ENCODE peak calls at places on chromosomes 16 and 17, in four cellular contexts. H is endodermal cell, K is psoas muscle, L is GM23248. N is an unnamed sample.
A peak's percentile ranks its signal among the peaks of the same experiment; 100 is the strongest.

GRCh38 chr16:67240506-67240905 is 6.8 kb downstream of the FHOD1 start:
- DNase-seq in H (peak; percentile 21), K (peak; percentile 59), L (peak; percentile 61), N (peak; percentile 72)

GRCh38 chr16:27238016-27238587 is 30.5 kb downstream of the NSMCE1 start:
- DNase-seq in H (no peak), K (no peak), L (no peak), N (peak; percentile 68)

GRCh38 chr16:47787695-47788094 is 326.6 kb downstream of the PHKB start:
- DNase-seq in H (peak; percentile 64), K (no peak), L (peak; percentile 18), N (no peak)

GRCh38 chr17:40617678-40618240 is 29.9 kb downstream of the SMARCE1 start:
- DNase-seq in H (peak; percentile 81), K (peak; percentile 42), L (no peak), N (no peak)

GRCh38 chr16:56789360-56789759 is 59.4 kb downstream of the NUP93 start:
- DNase-seq in H (no peak), K (no peak), L (peak; percentile 60), N (no peak)

GRCh38 chr17:55323518-55324295 is 58.9 kb downstream of the HLF start:
- DNase-seq in H (peak; percentile 26), K (no peak), L (no peak), N (no peak)

GRCh38 chr17:7218166-7218565 is 1.5 kb downstream of the DLG4 start:
- DNase-seq in H (no peak), K (no peak), L (no peak), N (no peak)

GRCh38 chr16:23907457-23907902 is 71.7 kb downstream of the PRKCB start:
- DNase-seq in H (peak; percentile 48), K (no peak), L (no peak), N (no peak)

GRCh38 chr17:182164-182751 is 808 bp upstream of the DOC2B start:
- DNase-seq in H (no peak), K (no peak), L (no peak), N (no peak)

GRCh38 chr16:58399718-58400633 is 7.7 kb downstream of the GINS3 start:
- DNase-seq in H (no peak), K (no peak), L (peak; percentile 55), N (no peak)

GRCh38 chr17:75077490-75078096 is 10.2 kb upstream of the SLC16A5 start:
- DNase-seq in H (no peak), K (peak; percentile 85), L (peak; percentile 47), N (peak; percentile 91)
- H3K4me3 ChIP-seq in H (no peak overlapping the region), K (peak overlapping the region; percentile 68), L (no peak overlapping the region), N (no peak overlapping the region)

GRCh38 chr16:234468-235305 is at the start of gene FAM234A:
- DNase-seq in H (peak; percentile 97), K (peak; percentile 97), L (peak; percentile 99), N (peak; percentile 98)

GRCh38 chr16:230949-231348 is 1.7 kb upstream of the LUC7L start:
- DNase-seq in H (no peak), K (no peak), L (no peak), N (no peak)

GRCh38 chr16:228917-229730 is at the start of gene LUC7L:
- DNase-seq in H (peak; percentile 97), K (peak; percentile 94), L (peak; percentile 96), N (peak; percentile 93)

GRCh38 chr16:228151-228855 is 946 bp downstream of the LUC7L start:
- DNase-seq in H (no peak), K (no peak), L (peak; percentile 54), N (no peak)

DNA sequence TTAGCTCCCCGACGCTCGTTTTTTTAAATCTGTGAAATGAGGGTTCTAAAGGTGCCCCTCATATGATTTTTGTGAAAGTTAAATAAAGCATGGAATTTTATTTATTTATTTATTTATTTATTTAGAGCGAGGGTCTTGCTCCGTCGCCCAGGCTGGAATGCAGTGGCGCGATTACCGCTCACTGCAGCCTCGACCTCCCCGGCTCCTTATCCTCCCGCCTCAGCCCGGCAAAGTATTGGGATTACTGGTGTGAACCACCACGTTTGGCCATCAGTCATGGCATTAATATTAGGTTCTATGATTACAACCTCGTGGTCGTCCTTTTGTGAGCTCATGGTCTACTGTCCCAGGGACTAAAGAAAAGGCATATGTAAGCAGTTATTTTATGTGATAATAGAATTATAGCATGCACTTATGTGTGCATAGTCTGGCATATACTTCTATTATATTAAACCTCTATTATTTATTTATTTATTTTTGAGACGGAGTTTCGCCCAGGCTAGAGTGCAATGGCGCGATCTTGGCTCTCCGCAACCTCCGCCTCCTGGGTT is 557 bp upstream of the LUC7L start:
- DNase-seq in H (no peak), K (no peak), L (peak; percentile 37), N (no peak)
- H3K27ac ChIP-seq in H (no peak overlapping the region), K (peak overlapping the region; percentile 97), L (peak overlapping the region; percentile 94), N (no peak overlapping the region)

GRCh38 chr17:45428050-45428953 is 4.4 kb downstream of the ARHGAP27 start:
- DNase-seq in H (peak; percentile 98), K (peak; percentile 84), L (peak; percentile 76), N (peak; percentile 79)
- H3K4me3 ChIP-seq in H (no peak overlapping the region), K (peak overlapping the region; percentile 2), L (peak overlapping the region; percentile 52), N (no peak overlapping the region)

DNA sequence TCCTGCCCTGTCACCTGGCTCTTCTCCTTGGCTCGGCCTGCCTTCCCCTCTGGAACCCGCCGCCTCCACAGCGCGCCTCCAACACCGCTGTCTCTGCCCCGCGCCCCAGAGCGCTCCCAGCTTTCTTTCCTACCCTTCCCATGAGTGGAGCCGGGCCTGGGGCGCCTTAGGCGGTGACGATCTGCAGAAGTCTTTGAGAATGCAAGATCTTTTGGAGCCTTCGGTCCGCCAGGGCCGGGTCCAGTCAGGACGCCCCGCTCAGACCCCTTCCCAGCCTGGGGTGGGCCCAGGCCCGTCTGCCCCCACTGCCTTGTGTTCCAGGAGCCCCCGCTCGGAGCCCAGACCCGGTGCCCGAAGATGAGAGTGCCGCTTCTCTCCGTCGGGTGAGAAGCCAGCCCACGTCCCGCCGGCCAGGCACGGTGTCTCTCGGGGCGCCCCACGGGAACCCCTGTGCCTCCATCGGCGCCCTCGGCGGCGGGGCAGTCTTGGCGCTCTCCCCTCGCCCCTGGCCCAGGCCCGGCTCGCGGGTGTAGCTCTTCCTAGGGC is 40.0 kb downstream of the MRM1 start:
- DNase-seq in H (peak; percentile 84), K (no peak), L (no peak), N (no peak)
- H3K27ac ChIP-seq in H (no peak overlapping the region), K (no peak overlapping the region), L (no peak overlapping the region), N (no peak overlapping the region)

GRCh38 chr16:30350134-30350871 is 4.8 kb downstream of the CD2BP2 start:
- DNase-seq in H (no peak), K (no peak), L (peak; percentile 23), N (no peak)

GRCh38 chr16:30353438-30354129 is 1.5 kb downstream of the CD2BP2 start:
- DNase-seq in H (no peak), K (peak; percentile 41), L (no peak), N (peak; percentile 43)

GRCh38 chr16:30351001-30351441 is 4.1 kb downstream of the CD2BP2 start:
- DNase-seq in H (no peak), K (peak; percentile 44), L (no peak), N (no peak)

GRCh38 chr16:30352488-30353401 is 2.4 kb downstream of the CD2BP2 start:
- DNase-seq in H (peak; percentile 68), K (peak; percentile 48), L (no peak), N (peak; percentile 34)

DNA sequence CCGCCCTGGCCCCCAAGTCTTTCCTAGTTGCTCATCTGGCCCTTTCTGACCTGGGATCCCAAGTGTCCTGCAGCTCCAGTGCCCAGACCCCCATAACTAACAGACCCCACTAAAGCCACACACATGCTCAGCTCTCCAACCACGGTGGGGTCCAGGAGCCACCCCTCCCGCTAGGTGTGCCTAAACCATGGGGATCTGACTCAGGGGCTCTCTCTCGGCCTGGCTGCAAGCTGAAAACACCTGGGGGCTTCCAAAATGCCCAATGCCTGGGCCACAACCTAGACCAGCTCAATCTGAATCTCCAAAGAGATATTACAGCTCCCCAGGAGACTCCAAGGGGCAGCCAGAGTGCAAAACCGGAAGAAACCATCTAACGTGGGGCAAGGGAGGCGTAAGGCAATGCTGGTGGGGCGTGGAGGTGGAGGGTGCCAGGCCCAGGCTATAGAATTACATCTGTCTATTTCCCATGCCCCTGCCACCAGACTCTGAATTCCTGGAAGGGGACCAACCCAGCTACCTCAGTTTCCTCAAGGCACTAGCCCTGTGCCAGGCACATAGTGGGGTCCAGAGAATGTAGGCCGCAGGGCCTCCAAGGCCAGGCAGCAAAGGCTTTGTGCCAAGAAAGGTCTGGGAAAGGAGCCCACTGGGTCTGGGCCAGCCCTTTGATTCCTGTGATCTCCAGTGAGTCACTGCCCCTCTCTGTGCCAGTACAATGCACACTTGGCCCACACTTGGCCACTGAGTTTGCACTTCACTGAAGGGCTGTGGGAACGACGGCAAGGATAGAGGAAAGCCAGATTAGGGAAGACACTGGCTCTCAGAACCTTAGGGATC is 3.3 kb downstream of the CD2BP2 start:
- DNase-seq in H (no peak), K (peak; percentile 92), L (peak; percentile 96), N (peak; percentile 87)
- H3K4me3 ChIP-seq in H (no peak overlapping the region), K (no peak overlapping the region), L (no peak overlapping the region), N (no peak overlapping the region)

GRCh38 chr17:30823425-30823824 is 1.1 kb downstream of the CRLF3 start:
- DNase-seq in H (no peak), K (no peak), L (no peak), N (no peak)

GRCh38 chr17:30821751-30822723 is 2.5 kb downstream of the CRLF3 start:
- DNase-seq in H (no peak), K (no peak), L (no peak), N (no peak)

GRCh38 chr17:30824002-30824355 is 513 bp downstream of the CRLF3 start:
- DNase-seq in H (no peak), K (no peak), L (peak; percentile 50), N (no peak)

GRCh38 chr17:30816165-30816564 is 8.3 kb downstream of the CRLF3 start:
- DNase-seq in H (no peak), K (no peak), L (no peak), N (no peak)

DNA sequence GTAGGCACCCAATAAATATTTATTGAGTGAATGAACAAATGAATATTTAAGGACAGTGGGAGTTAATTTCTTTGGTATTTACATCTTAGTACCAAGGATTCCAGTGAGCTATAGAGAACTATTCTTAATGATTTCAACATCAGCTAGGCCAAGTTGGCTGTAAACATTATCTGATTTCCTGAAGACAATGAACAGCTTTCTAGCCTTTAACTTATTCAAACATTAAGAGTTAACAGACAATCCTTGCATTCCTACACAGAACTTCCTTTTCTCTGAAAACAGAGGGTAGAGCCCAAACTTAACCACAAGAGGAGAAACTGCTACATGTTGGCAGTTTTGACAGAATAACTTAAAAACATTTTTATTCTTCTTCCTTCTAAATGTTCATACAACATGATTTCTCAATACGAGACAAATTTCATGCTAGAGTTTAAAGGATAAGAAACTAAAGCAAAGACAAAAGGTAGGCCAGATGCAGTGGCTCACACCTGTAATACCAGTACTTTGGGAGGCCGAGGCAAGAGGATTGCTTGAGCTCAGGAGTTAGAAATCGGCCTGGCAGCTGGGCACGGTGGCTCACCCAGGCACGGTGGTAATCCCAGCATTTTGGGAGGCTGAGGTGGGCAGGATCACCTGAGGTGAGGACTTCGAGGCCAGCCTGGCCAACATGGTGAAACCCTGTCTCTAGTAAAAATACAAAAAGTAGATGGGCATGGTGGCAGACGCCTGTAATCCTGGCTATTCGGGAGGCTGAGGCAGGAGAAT is 4.4 kb downstream of the CRLF3 start:
- DNase-seq in H (no peak), K (no peak), L (peak; percentile 13), N (no peak)
- H3K27ac ChIP-seq in H (no peak overlapping the region), K (no peak overlapping the region), L (peak overlapping the region; percentile 18), N (no peak overlapping the region)